ENCODE peak calls at places on chromosomes 11 and 22, in six cellular contexts. G, D, T, H, A and W are unnamed samples.

GRCh38 chr11:3865388-3866193 is 10.1 kb downstream of the STIM1 start:
- DNase-seq in G (peak), D (no peak), T (no peak), H (no peak), A (no peak), W (no peak)

GRCh38 chr11:10592331-10592730 is 23.9 kb upstream of the LYVE1 start:
- DNase-seq in G (peak), D (no peak), T (no peak), H (no peak), A (no peak), W (no peak)

GRCh38 chr22:36405671-36406070 is 17.9 kb upstream of the MYH9 start:
- DNase-seq in G (peak), D (no peak), T (peak), H (no peak), A (no peak), W (peak)

GRCh38 chr11:7759010-7759409 is 37.7 kb downstream of the OR5P2 start:
- DNase-seq in G (no peak), D (no peak), T (no peak), H (no peak), A (no peak), W (no peak)

GRCh38 chr11:83801799-83802198 is 515.6 kb upstream of the CCDC90B start:
- DNase-seq in G (no peak), D (no peak), T (no peak), H (no peak), A (no peak), W (no peak)

GRCh38 chr22:38193580-38193979 is 8.2 kb upstream of the MAFF start:
- DNase-seq in G (no peak), D (no peak), T (no peak), H (no peak), A (no peak), W (no peak)

GRCh38 chr11:67561971-67562560 is 21.5 kb upstream of the GSTP1 start:
- DNase-seq in G (peak), D (no peak), T (no peak), H (no peak), A (no peak), W (no peak)

GRCh38 chr22:40036591-40037225 is 42.0 kb downstream of the FAM83F start:
- DNase-seq in G (peak), D (peak), T (peak), H (peak), A (peak), W (peak)

GRCh38 chr22:34334893-34335292 is 414.6 kb upstream of the LARGE1 start:
- DNase-seq in G (no peak), D (no peak), T (no peak), H (no peak), A (no peak), W (no peak)

GRCh38 chr11:70501026-70501901 is 102.9 kb downstream of the CTTN start:
- DNase-seq in G (no peak), D (no peak), T (no peak), H (no peak), A (no peak), W (no peak)

GRCh38 chr11:79313513-79313912 is 127.3 kb downstream of the TENM4 start:
- DNase-seq in G (no peak), D (no peak), T (no peak), H (no peak), A (no peak), W (no peak)

GRCh38 chr22:28783786-28784671 is 11.5 kb downstream of the CCDC117 start:
- DNase-seq in G (no peak), D (no peak), T (no peak), H (no peak), A (no peak), W (no peak)

GRCh38 chr11:103944251-103944944 is 92.0 kb upstream of the DDI1 start:
- DNase-seq in G (no peak), D (no peak), T (no peak), H (no peak), A (no peak), W (no peak)